ENCODE peak calls at places on chromosomes 4 and X, in eight cellular contexts. F is fibroblast of lung, H is PC-9, Y is GM23338, U is body of pancreas, X is BE2C, M is tibial nerve, I is neural progenitor cell. K is an unnamed sample.

GRCh38 chr4:74394476-74395136 is 29.7 kb downstream of the EREG start:
- DNase-seq in F (peak; percentile 90), H (peak; percentile 58), Y (no peak), U (no peak), X (no peak), M (no peak), I (no peak), K (no peak)

GRCh38 chr4:174528226-174528625 is 5.9 kb upstream of the HPGD start:
- DNase-seq in F (no peak), H (no peak), Y (no peak), U (no peak), X (no peak), M (no peak), I (peak; percentile 6), K (no peak)

GRCh38 chrX:42707742-42708141 is 70.2 kb downstream of the PPP1R2C start:
- DNase-seq in F (no peak), H (no peak), Y (no peak), U (no peak), X (no peak), M (no peak), I (no peak), K (no peak)

GRCh38 chr4:124641715-124642380 is 70.7 kb downstream of the ANKRD50 start:
- DNase-seq in F (peak; percentile 91), H (peak; percentile 90), Y (no peak), U (no peak), X (no peak), M (peak; percentile 10), I (no peak), K (no peak)

GRCh38 chr4:103067841-103068547 is 8.6 kb downstream of the SLC9B2 start:
- DNase-seq in F (peak; percentile 8), H (no peak), Y (no peak), U (no peak), X (no peak), M (no peak), I (no peak), K (no peak)

GRCh38 chr4:145182212-145182611 is 1.8 kb upstream of the OTUD4 start:
- DNase-seq in F (no peak), H (no peak), Y (no peak), U (no peak), X (no peak), M (no peak), I (no peak), K (no peak)

GRCh38 chr4:151043803-151044535 is 28.9 kb upstream of the LRBA start:
- DNase-seq in F (peak; percentile 20), H (no peak), Y (no peak), U (no peak), X (no peak), M (no peak), I (no peak), K (no peak)

GRCh38 chr4:177511611-177512010 is 69.4 kb upstream of the AGA start:
- DNase-seq in F (no peak), H (peak; percentile 84), Y (no peak), U (peak; percentile 29), X (no peak), M (no peak), I (no peak), K (no peak)

GRCh38 chr4:103478729-103479128 is 241.1 kb downstream of the TACR3 start:
- DNase-seq in F (no peak), H (no peak), Y (no peak), U (no peak), X (no peak), M (no peak), I (no peak), K (no peak)

GRCh38 chrX:46577116-46578005 is 3.8 kb downstream of the CHST7 start:
- DNase-seq in F (peak; percentile 64), H (no peak), Y (no peak), U (no peak), X (no peak), M (no peak), I (no peak), K (no peak)

GRCh38 chrX:39528161-39528560 is 569.6 kb downstream of the BCOR start:
- DNase-seq in F (no peak), H (no peak), Y (no peak), U (no peak), X (no peak), M (no peak), I (no peak), K (no peak)

GRCh38 chrX:109847257-109848187 is 114.5 kb upstream of the ACSL4 start:
- DNase-seq in F (peak; percentile 90), H (peak; percentile 78), Y (no peak), U (no peak), X (no peak), M (peak; percentile 16), I (no peak), K (no peak)

GRCh38 chr4:77120888-77121508 is 36.0 kb upstream of the CCNG2 start:
- DNase-seq in F (no peak), H (no peak), Y (peak; percentile 46), U (peak; percentile 20), X (no peak), M (no peak), I (peak; percentile 10), K (no peak)

GRCh38 chr4:76896731-76897521 is 1.0 kb downstream of the SOWAHB start:
- DNase-seq in F (peak; percentile 41), H (no peak), Y (peak; percentile 73), U (peak; percentile 69), X (peak; percentile 35), M (no peak), I (peak; percentile 80), K (no peak)

GRCh38 chr4:37528161-37528560 is 158.0 kb downstream of the RELL1 start:
- DNase-seq in F (no peak), H (peak; percentile 73), Y (peak; percentile 19), U (peak; percentile 61), X (no peak), M (no peak), I (no peak), K (no peak)

GRCh38 chr4:70564033-70564432 is 28.0 kb upstream of the AMBN start:
- DNase-seq in F (no peak), H (no peak), Y (no peak), U (no peak), X (no peak), M (no peak), I (no peak), K (no peak)

GRCh38 chrX:100353326-100353725 is 56.7 kb downstream of the PCDH19 start:
- DNase-seq in F (no peak), H (no peak), Y (no peak), U (no peak), X (peak; percentile 38), M (no peak), I (no peak), K (no peak)

GRCh38 chrX:8783100-8784098 is 17.8 kb downstream of the FAM9A start:
- DNase-seq in F (peak; percentile 1), H (no peak), Y (peak; percentile 79), U (peak; percentile 46), X (no peak), M (peak; percentile 4), I (peak; percentile 8), K (no peak)

GRCh38 chr4:141797966-141798365 is 161.6 kb downstream of the IL15 start:
- DNase-seq in F (peak; percentile 39), H (no peak), Y (no peak), U (no peak), X (no peak), M (no peak), I (no peak), K (no peak)

GRCh38 chr4:172809998-172810397 is 358.6 kb upstream of the GALNT7 start:
- DNase-seq in F (no peak), H (no peak), Y (no peak), U (no peak), X (no peak), M (no peak), I (no peak), K (no peak)

GRCh38 chr4:184936071-184936470 is 82.2 kb upstream of the HELT start:
- DNase-seq in F (no peak), H (no peak), Y (no peak), U (no peak), X (no peak), M (no peak), I (no peak), K (peak; percentile 1)
- H3K4me1 ChIP-seq in F (no peaks in the 10 kb centered on the region), H (peaks cover 31% of the 10 kb centered on the region), Y (peaks cover 3% of the 10 kb centered on the region), U (peaks cover 11% of the 10 kb centered on the region), X (no peaks in the 10 kb centered on the region), M (no peaks in the 10 kb centered on the region), I (peaks cover 8% of the 10 kb centered on the region), K (no peaks in the 10 kb centered on the region)

DNA sequence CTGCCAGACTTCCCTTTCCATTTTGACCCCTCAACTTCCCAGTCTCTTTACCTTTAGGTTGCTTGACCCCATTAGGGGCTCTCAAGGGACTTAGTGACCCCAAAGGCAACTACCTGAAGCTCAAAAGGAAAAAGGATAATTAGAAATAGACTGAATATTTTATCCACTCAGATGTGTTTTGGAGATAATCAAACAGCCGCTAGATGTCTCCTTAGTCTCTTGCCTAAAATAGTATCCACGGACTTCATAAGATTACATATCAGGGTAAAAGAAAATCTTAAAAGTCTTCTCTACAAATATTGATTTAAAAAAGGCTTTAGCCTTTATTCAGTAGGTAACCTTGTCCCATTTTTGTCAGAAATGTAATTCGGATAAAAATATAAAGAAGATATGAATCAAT is 21.0 kb upstream of the RHOXF2 start:
- DNase-seq in F (no peak), H (no peak), Y (no peak), U (no peak), X (no peak), M (no peak), I (no peak), K (no peak)
- TF ChIP-seq CTCF in F (no peak), H (peak; percentile 32), Y (no peak), U (no peak), X (peak; percentile 14), M (no peak), I (no peak), K (peak; percentile 13)

DNA sequence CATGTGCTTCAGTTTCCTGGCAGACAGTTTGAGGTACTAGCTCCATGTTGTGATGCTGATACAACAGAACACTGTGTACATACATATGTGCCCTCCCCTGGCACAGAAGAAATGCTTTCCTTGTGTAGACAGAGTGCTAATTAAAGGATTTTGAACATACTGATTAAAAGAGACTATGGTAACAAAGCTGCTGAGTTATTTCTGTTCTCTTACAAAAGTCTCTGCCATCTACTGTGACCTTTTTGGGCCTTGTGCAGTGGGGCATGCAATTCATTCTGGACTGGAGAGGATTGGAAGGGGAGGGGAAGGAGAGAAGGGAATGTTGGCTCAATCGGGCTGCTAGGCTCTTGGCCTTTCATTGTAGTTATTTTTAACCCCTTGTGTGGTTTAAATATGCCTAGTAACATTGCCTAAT is 6.0 kb downstream of the PDLIM5 start:
- DNase-seq in F (peak; percentile 66), H (no peak), Y (peak; percentile 43), U (no peak), X (peak; percentile 38), M (no peak), I (peak; percentile 90), K (no peak)
- H3K4me1 ChIP-seq in F (peaks cover 3% of the 10 kb centered on the region), H (peaks cover 13% of the 10 kb centered on the region), Y (peaks cover 71% of the 10 kb centered on the region), U (peaks cover 59% of the 10 kb centered on the region), X (peaks cover 13% of the 10 kb centered on the region), M (peaks cover 67% of the 10 kb centered on the region), I (peaks cover 57% of the 10 kb centered on the region), K (no peaks in the 10 kb centered on the region)

DNA sequence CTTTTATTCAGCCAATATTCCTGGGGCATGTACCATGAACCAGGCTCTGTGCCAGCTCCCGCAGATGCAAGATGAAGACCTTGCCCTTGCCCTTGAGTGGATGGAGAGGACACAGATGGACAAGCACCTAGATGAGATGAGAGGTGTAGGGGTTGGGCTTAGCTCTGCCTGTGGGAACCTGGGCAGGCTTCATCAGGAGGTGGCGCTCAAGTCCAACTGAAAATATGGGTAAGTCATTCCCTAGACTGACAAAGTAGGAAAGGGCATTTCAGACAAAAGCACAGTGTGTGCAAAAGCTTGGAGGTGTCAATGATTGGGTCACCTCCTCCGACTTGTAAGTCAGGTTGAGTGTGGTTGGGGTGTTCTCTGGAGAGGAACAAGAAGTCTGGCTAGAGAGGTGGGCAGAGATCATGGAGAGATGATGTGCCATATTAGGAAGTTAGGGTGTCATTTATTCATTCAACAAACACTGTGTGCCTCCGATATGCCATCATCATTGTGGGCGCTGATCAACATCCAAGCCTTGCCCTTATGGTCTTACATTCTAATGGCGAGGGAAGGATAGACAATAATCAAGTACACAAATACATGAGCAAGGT is 64.6 kb downstream of the ANAPC4 start:
- DNase-seq in F (peak; percentile 50), H (no peak), Y (peak; percentile 86), U (peak; percentile 48), X (peak; percentile 41), M (peak; percentile 43), I (peak; percentile 78), K (no peak)
- TF ChIP-seq CTCF in F (peak; percentile 71), H (peak; percentile 65), Y (peak; percentile 92), U (peak; percentile 55), X (peak; percentile 62), M (peak; percentile 41), I (peak; percentile 87), K (peak; percentile 17)

K was measured in right atrium auricular region.